ENCODE peak calls at places on chromosomes 16 and 17, in nine cellular contexts. One of them, this sample, is unnamed. For H3K9me3, the result is how much of the 10 kb centered on the place peaks cover.

GRCh38 chr17:46875849-46876352 is 24.5 kb downstream of the WNT9B start:
- DNase-seq in tibial artery: no peak
- DNase-seq in adipocyte: no peak
- DNase-seq in upper lobe of left lung: peak
- DNase-seq in hepatocyte: no peak
- DNase-seq in iPS DF 6.9: no peak
- DNase-seq in adrenal gland: no peak
- DNase-seq in CD8-positive, alpha-beta memory T cell: no peak
- DNase-seq in heart left ventricle: no peak
- DNase-seq in this sample: no peak

GRCh38 chr17:6753006-6753445 is 2.8 kb upstream of the XAF1 start:
- DNase-seq in iPS DF 6.9: no peak
- DNase-seq in tibial artery: peak
- DNase-seq in CD8-positive, alpha-beta memory T cell: peak
- DNase-seq in heart left ventricle: peak
- DNase-seq in hepatocyte: peak
- DNase-seq in upper lobe of left lung: no peak
- DNase-seq in adrenal gland: peak
- DNase-seq in adipocyte: peak
- DNase-seq in this sample: no peak

GRCh38 chr17:8785547-8786412 is 13.4 kb downstream of the MFSD6L start:
- DNase-seq in upper lobe of left lung: no peak
- DNase-seq in heart left ventricle: peak
- DNase-seq in hepatocyte: peak
- DNase-seq in tibial artery: peak
- DNase-seq in CD8-positive, alpha-beta memory T cell: peak
- DNase-seq in adipocyte: peak
- DNase-seq in adrenal gland: peak
- DNase-seq in iPS DF 6.9: no peak
- DNase-seq in this sample: peak

GRCh38 chr17:35390156-35390555 is 16.7 kb upstream of the SLFN11 start:
- DNase-seq in hepatocyte: no peak
- DNase-seq in adipocyte: no peak
- DNase-seq in iPS DF 6.9: no peak
- DNase-seq in tibial artery: no peak
- DNase-seq in upper lobe of left lung: no peak
- DNase-seq in CD8-positive, alpha-beta memory T cell: no peak
- DNase-seq in adrenal gland: no peak
- DNase-seq in heart left ventricle: no peak
- DNase-seq in this sample: no peak

GRCh38 chr16:84166796-84167695 is 19.8 kb downstream of the TAF1C start:
- DNase-seq in adipocyte: no peak
- DNase-seq in tibial artery: no peak
- DNase-seq in hepatocyte: no peak
- DNase-seq in upper lobe of left lung: no peak
- DNase-seq in CD8-positive, alpha-beta memory T cell: no peak
- DNase-seq in heart left ventricle: no peak
- DNase-seq in iPS DF 6.9: no peak
- DNase-seq in adrenal gland: no peak
- DNase-seq in this sample: no peak

GRCh38 chr16:56965149-56965938 is 3.6 kb downstream of the CETP start:
- DNase-seq in adrenal gland: no peak
- DNase-seq in CD8-positive, alpha-beta memory T cell: no peak
- DNase-seq in adipocyte: no peak
- DNase-seq in iPS DF 6.9: no peak
- DNase-seq in heart left ventricle: no peak
- DNase-seq in upper lobe of left lung: no peak
- DNase-seq in hepatocyte: no peak
- DNase-seq in tibial artery: no peak
- DNase-seq in this sample: no peak

GRCh38 chr16:72202014-72202413 is 30.1 kb upstream of the PMFBP1 start:
- DNase-seq in iPS DF 6.9: no peak
- DNase-seq in upper lobe of left lung: no peak
- DNase-seq in hepatocyte: no peak
- DNase-seq in tibial artery: no peak
- DNase-seq in CD8-positive, alpha-beta memory T cell: no peak
- DNase-seq in adrenal gland: no peak
- DNase-seq in adipocyte: no peak
- DNase-seq in heart left ventricle: no peak
- DNase-seq in this sample: no peak

GRCh38 chr16:65059421-65059980 is 62.4 kb downstream of the CDH11 start:
- DNase-seq in hepatocyte: no peak
- DNase-seq in iPS DF 6.9: no peak
- DNase-seq in adrenal gland: no peak
- DNase-seq in heart left ventricle: no peak
- DNase-seq in adipocyte: no peak
- DNase-seq in upper lobe of left lung: no peak
- DNase-seq in tibial artery: no peak
- DNase-seq in CD8-positive, alpha-beta memory T cell: no peak
- DNase-seq in this sample: no peak

GRCh38 chr16:35193956-35194355 is 1734.5 kb downstream of the TP53TG3F start:
- DNase-seq in hepatocyte: no peak
- DNase-seq in upper lobe of left lung: no peak
- DNase-seq in adrenal gland: no peak
- DNase-seq in CD8-positive, alpha-beta memory T cell: no peak
- DNase-seq in heart left ventricle: no peak
- DNase-seq in tibial artery: no peak
- DNase-seq in iPS DF 6.9: no peak
- DNase-seq in adipocyte: no peak
- DNase-seq in this sample: no peak

GRCh38 chr16:35194681-35195080 is 1735.3 kb downstream of the TP53TG3F start:
- DNase-seq in heart left ventricle: no peak
- DNase-seq in hepatocyte: no peak
- DNase-seq in CD8-positive, alpha-beta memory T cell: no peak
- DNase-seq in iPS DF 6.9: no peak
- DNase-seq in tibial artery: no peak
- DNase-seq in upper lobe of left lung: no peak
- DNase-seq in adipocyte: no peak
- DNase-seq in adrenal gland: no peak
- DNase-seq in this sample: no peak

GRCh38 chr16:35197656-35198055 is 1738.2 kb downstream of the TP53TG3F start:
- DNase-seq in adrenal gland: no peak
- DNase-seq in iPS DF 6.9: no peak
- DNase-seq in heart left ventricle: no peak
- DNase-seq in upper lobe of left lung: no peak
- DNase-seq in adipocyte: no peak
- DNase-seq in CD8-positive, alpha-beta memory T cell: no peak
- DNase-seq in tibial artery: no peak
- DNase-seq in hepatocyte: no peak
- DNase-seq in this sample: no peak

GRCh38 chr16:35195173-35195863 is 1735.9 kb downstream of the TP53TG3F start:
- DNase-seq in hepatocyte: no peak
- DNase-seq in CD8-positive, alpha-beta memory T cell: no peak
- DNase-seq in adipocyte: no peak
- DNase-seq in tibial artery: no peak
- DNase-seq in heart left ventricle: no peak
- DNase-seq in iPS DF 6.9: no peak
- DNase-seq in upper lobe of left lung: peak
- DNase-seq in adrenal gland: no peak
- DNase-seq in this sample: no peak

DNA sequence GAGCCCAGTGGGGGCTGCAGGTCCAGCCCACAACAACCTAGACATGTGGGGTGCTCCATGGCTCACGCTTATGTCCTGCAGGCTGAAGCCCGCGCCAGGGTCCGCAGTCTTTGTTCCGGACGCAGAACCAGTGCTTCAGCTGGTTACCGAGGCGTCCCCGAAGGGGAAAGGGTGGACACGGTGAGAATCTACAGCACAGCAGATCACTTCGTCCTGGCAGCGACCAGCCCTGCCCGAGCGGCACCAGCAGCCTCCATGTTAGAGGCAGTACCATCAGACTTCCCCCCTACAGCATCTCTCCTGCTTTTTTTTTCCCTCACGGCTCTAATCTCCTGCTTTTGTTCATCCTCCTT is 1736.4 kb downstream of the TP53TG3F start:
- DNase-seq in iPS DF 6.9: no peak
- DNase-seq in adipocyte: no peak
- DNase-seq in hepatocyte: no peak
- DNase-seq in tibial artery: no peak
- DNase-seq in heart left ventricle: no peak
- DNase-seq in CD8-positive, alpha-beta memory T cell: no peak
- DNase-seq in upper lobe of left lung: peak
- DNase-seq in adrenal gland: no peak
- DNase-seq in this sample: no peak
- H3K9me3 ChIP-seq in iPS DF 6.9: under half
- H3K9me3 ChIP-seq in adipocyte: under half
- H3K9me3 ChIP-seq in hepatocyte: under half
- H3K9me3 ChIP-seq in tibial artery: under half
- H3K9me3 ChIP-seq in heart left ventricle: under half
- H3K9me3 ChIP-seq in CD8-positive, alpha-beta memory T cell: under half
- H3K9me3 ChIP-seq in upper lobe of left lung: under half
- H3K9me3 ChIP-seq in adrenal gland: under half
- H3K9me3 ChIP-seq in this sample: under half

DNA sequence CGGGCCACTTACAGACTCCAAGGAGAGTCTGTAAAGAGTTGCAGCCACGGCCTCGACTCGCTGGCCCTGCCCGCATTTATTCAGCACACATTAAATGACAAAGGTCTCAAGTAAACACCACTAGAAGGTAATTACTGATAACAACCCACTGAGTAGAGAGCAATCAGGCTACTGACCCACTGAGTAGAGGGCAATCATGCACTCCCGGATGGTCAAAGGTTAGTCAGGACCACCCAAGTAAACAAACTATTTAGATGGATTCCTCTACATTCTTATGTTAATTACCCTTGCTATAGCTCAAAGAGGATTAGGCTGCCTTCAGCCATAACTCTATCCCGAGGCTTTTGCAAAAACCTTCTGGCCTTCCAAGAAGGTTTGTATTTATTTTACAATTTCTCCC is 30.7 kb upstream of the ZNF267 start:
- DNase-seq in hepatocyte: no peak
- DNase-seq in tibial artery: no peak
- DNase-seq in upper lobe of left lung: no peak
- DNase-seq in heart left ventricle: no peak
- DNase-seq in adipocyte: no peak
- DNase-seq in iPS DF 6.9: no peak
- DNase-seq in adrenal gland: no peak
- DNase-seq in CD8-positive, alpha-beta memory T cell: no peak
- DNase-seq in this sample: no peak
- H3K9me3 ChIP-seq in hepatocyte: under half
- H3K9me3 ChIP-seq in tibial artery: under half
- H3K9me3 ChIP-seq in upper lobe of left lung: under half
- H3K9me3 ChIP-seq in heart left ventricle: under half
- H3K9me3 ChIP-seq in adipocyte: under half
- H3K9me3 ChIP-seq in iPS DF 6.9: under half
- H3K9me3 ChIP-seq in adrenal gland: under half
- H3K9me3 ChIP-seq in CD8-positive, alpha-beta memory T cell: under half
- H3K9me3 ChIP-seq in this sample: under half

GRCh38 chr16:997440-998051 is 16.0 kb downstream of the SOX8 start:
- DNase-seq in tibial artery: peak
- DNase-seq in adipocyte: peak
- DNase-seq in heart left ventricle: peak
- DNase-seq in upper lobe of left lung: peak
- DNase-seq in iPS DF 6.9: no peak
- DNase-seq in CD8-positive, alpha-beta memory T cell: peak
- DNase-seq in hepatocyte: peak
- DNase-seq in adrenal gland: peak
- DNase-seq in this sample: no peak

GRCh38 chr16:998211-998610 is 16.6 kb downstream of the SOX8 start:
- DNase-seq in iPS DF 6.9: no peak
- DNase-seq in adipocyte: no peak
- DNase-seq in hepatocyte: no peak
- DNase-seq in CD8-positive, alpha-beta memory T cell: no peak
- DNase-seq in tibial artery: no peak
- DNase-seq in heart left ventricle: no peak
- DNase-seq in upper lobe of left lung: peak
- DNase-seq in adrenal gland: no peak
- DNase-seq in this sample: no peak

GRCh38 chr16:999677-1000076 is 18.1 kb downstream of the SOX8 start:
- DNase-seq in CD8-positive, alpha-beta memory T cell: no peak
- DNase-seq in tibial artery: no peak
- DNase-seq in adrenal gland: no peak
- DNase-seq in upper lobe of left lung: peak
- DNase-seq in heart left ventricle: no peak
- DNase-seq in adipocyte: no peak
- DNase-seq in hepatocyte: no peak
- DNase-seq in iPS DF 6.9: no peak
- DNase-seq in this sample: no peak

GRCh38 chr16:996672-997071 is 15.1 kb downstream of the SOX8 start:
- DNase-seq in CD8-positive, alpha-beta memory T cell: peak
- DNase-seq in tibial artery: no peak
- DNase-seq in upper lobe of left lung: no peak
- DNase-seq in iPS DF 6.9: no peak
- DNase-seq in heart left ventricle: no peak
- DNase-seq in adipocyte: no peak
- DNase-seq in adrenal gland: no peak
- DNase-seq in hepatocyte: no peak
- DNase-seq in this sample: no peak

DNA sequence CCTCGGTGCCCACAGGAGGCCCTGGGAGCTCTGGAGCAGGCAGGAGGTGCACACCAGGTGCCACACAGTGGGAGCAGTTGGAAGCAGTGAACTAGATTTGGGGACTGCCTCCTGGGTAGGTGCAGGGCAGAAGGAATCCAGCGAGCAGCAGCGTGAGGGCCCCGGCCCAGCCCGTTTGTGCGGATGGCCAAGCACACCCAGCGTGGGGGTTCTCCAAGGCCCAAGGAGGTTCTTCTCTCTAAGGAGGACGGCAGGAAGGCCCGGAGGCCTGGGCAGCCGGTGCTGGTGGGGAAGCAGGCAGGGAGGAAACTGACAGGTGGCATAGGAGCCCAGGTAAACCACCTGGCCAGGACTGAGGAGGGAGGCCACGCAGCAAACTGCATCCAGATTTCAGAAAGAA is 17.0 kb downstream of the SOX8 start:
- DNase-seq in CD8-positive, alpha-beta memory T cell: no peak
- DNase-seq in tibial artery: no peak
- DNase-seq in iPS DF 6.9: no peak
- DNase-seq in heart left ventricle: no peak
- DNase-seq in hepatocyte: no peak
- DNase-seq in adrenal gland: no peak
- DNase-seq in upper lobe of left lung: peak
- DNase-seq in adipocyte: no peak
- DNase-seq in this sample: no peak
- H3K9me3 ChIP-seq in CD8-positive, alpha-beta memory T cell: under half
- H3K9me3 ChIP-seq in tibial artery: under half
- H3K9me3 ChIP-seq in iPS DF 6.9: under half
- H3K9me3 ChIP-seq in heart left ventricle: under half
- H3K9me3 ChIP-seq in hepatocyte: under half
- H3K9me3 ChIP-seq in adrenal gland: under half
- H3K9me3 ChIP-seq in upper lobe of left lung: under half
- H3K9me3 ChIP-seq in adipocyte: under half
- H3K9me3 ChIP-seq in this sample: under half

DNA sequence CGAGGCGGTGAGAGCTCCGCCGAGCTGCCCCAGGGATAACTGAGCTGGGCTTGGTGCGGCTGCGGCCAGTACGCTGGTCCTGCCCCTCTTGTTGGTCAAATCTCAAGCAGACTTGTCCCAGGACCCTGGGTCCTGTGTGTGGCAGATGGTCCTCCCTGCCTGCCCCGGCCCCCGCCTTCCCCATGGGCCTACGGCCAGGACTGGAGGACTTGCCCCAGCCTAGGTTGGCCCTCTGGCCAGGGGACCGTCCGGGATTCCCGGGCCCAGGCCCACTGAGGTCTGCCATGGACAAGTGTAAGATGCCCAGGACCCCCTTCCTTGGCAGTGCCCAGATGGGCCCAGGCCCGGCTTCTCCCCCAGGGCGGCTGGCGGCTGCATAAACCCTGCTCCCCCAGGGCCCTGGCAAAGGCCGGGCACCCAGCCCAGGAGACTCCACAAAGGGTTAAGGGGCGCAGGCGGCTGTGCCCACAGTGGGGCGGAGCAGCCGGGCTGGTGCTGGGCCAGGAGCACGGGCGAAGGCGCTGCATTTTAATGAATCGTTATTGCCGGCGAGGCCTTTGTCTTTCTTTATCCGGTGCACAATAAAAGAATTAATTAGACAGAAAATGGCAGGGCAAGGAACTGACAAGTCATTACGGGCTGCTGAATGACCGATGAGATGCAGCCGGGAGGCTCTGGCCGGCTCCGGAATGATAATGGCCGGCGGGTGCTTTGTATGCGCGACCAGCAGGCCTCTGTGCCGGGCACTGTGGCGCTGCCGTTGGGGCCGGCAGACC is 9.1 kb downstream of the SOX8 start:
- DNase-seq in tibial artery: no peak
- DNase-seq in iPS DF 6.9: no peak
- DNase-seq in heart left ventricle: no peak
- DNase-seq in CD8-positive, alpha-beta memory T cell: no peak
- DNase-seq in adrenal gland: no peak
- DNase-seq in hepatocyte: no peak
- DNase-seq in adipocyte: no peak
- DNase-seq in upper lobe of left lung: peak
- DNase-seq in this sample: no peak
- H3K9me3 ChIP-seq in tibial artery: under half
- H3K9me3 ChIP-seq in iPS DF 6.9: under half
- H3K9me3 ChIP-seq in heart left ventricle: under half
- H3K9me3 ChIP-seq in CD8-positive, alpha-beta memory T cell: under half
- H3K9me3 ChIP-seq in adrenal gland: under half
- H3K9me3 ChIP-seq in hepatocyte: under half
- H3K9me3 ChIP-seq in adipocyte: under half
- H3K9me3 ChIP-seq in upper lobe of left lung: under half
- H3K9me3 ChIP-seq in this sample: under half